ENCODE peak calls at places on chromosomes 6 and 20, in four cellular contexts. One of them, this sample, is unnamed.

GRCh38 chr6:158387036-158387435 is 74.8 kb downstream of the TULP4 start:
- DNase-seq in A673: no peak
- DNase-seq in psoas muscle: no peak
- DNase-seq in fibroblast of the aortic adventitia: no peak
- DNase-seq in this sample: no peak

GRCh38 chr6:54053893-54054391 is 57.3 kb upstream of the MLIP start:
- DNase-seq in psoas muscle: peak
- DNase-seq in A673: peak
- DNase-seq in fibroblast of the aortic adventitia: peak
- DNase-seq in this sample: peak

GRCh38 chr20:2349801-2350200 is 30.9 kb upstream of the TGM6 start:
- DNase-seq in psoas muscle: no peak
- DNase-seq in fibroblast of the aortic adventitia: peak
- DNase-seq in A673: no peak
- DNase-seq in this sample: no peak

GRCh38 chr6:144411506-144412165 is 126.5 kb downstream of the UTRN start:
- DNase-seq in fibroblast of the aortic adventitia: no peak
- DNase-seq in psoas muscle: no peak
- DNase-seq in A673: no peak
- DNase-seq in this sample: no peak

GRCh38 chr20:1993986-1994385 is at the start of gene PDYN:
- DNase-seq in A673: no peak
- DNase-seq in fibroblast of the aortic adventitia: no peak
- DNase-seq in psoas muscle: no peak
- DNase-seq in this sample: no peak

GRCh38 chr20:49854190-49854875 is 41.7 kb downstream of the SLC9A8 start:
- DNase-seq in fibroblast of the aortic adventitia: no peak
- DNase-seq in A673: no peak
- DNase-seq in psoas muscle: no peak
- DNase-seq in this sample: no peak

GRCh38 chr6:167848783-167849182 is 22.1 kb downstream of the AFDN start:
- DNase-seq in fibroblast of the aortic adventitia: no peak
- DNase-seq in psoas muscle: no peak
- DNase-seq in A673: no peak
- DNase-seq in this sample: no peak

GRCh38 chr20:23305098-23305497 is 45.5 kb upstream of the NXT1 start:
- DNase-seq in psoas muscle: no peak
- DNase-seq in fibroblast of the aortic adventitia: peak
- DNase-seq in A673: no peak
- DNase-seq in this sample: no peak

GRCh38 chr6:83442752-83443151 is 11.9 kb upstream of the ME1 start:
- DNase-seq in A673: peak
- DNase-seq in psoas muscle: no peak
- DNase-seq in fibroblast of the aortic adventitia: peak
- DNase-seq in this sample: no peak

GRCh38 chr6:71333050-71333449 is 44.4 kb downstream of the OGFRL1 start:
- DNase-seq in psoas muscle: no peak
- DNase-seq in A673: no peak
- DNase-seq in fibroblast of the aortic adventitia: no peak
- DNase-seq in this sample: no peak

GRCh38 chr6:7672066-7673062 is 53.5 kb upstream of the BMP6 start:
- DNase-seq in A673: no peak
- DNase-seq in fibroblast of the aortic adventitia: peak
- DNase-seq in psoas muscle: no peak
- DNase-seq in this sample: no peak

GRCh38 chr6:7674291-7674690 is 51.6 kb upstream of the BMP6 start:
- DNase-seq in A673: no peak
- DNase-seq in fibroblast of the aortic adventitia: no peak
- DNase-seq in psoas muscle: no peak
- DNase-seq in this sample: no peak

GRCh38 chr6:7671581-7671980 is 54.3 kb upstream of the BMP6 start:
- DNase-seq in A673: no peak
- DNase-seq in fibroblast of the aortic adventitia: peak
- DNase-seq in psoas muscle: no peak
- DNase-seq in this sample: no peak

GRCh38 chr6:7671076-7671475 is 54.8 kb upstream of the BMP6 start:
- DNase-seq in fibroblast of the aortic adventitia: peak
- DNase-seq in A673: peak
- DNase-seq in psoas muscle: no peak
- DNase-seq in this sample: no peak

GRCh38 chr6:7673063-7673536 is 52.8 kb upstream of the BMP6 start:
- DNase-seq in A673: peak
- DNase-seq in fibroblast of the aortic adventitia: peak
- DNase-seq in psoas muscle: peak
- DNase-seq in this sample: no peak
- H3K4me3 ChIP-seq in A673: no peak
- H3K4me3 ChIP-seq in fibroblast of the aortic adventitia: no peak
- H3K4me3 ChIP-seq in psoas muscle: peak
- H3K4me3 ChIP-seq in this sample: peak

GRCh38 chr6:18269253-18269652 is 4.9 kb upstream of the DEK start:
- DNase-seq in A673: peak
- DNase-seq in fibroblast of the aortic adventitia: peak
- DNase-seq in psoas muscle: no peak
- DNase-seq in this sample: no peak
- H3K4me3 ChIP-seq in A673: no peak
- H3K4me3 ChIP-seq in fibroblast of the aortic adventitia: no peak
- H3K4me3 ChIP-seq in psoas muscle: no peak
- H3K4me3 ChIP-seq in this sample: no peak

GRCh38 chr6:162849269-162849668 is 121.5 kb downstream of the PACRG start:
- DNase-seq in fibroblast of the aortic adventitia: no peak
- DNase-seq in psoas muscle: no peak
- DNase-seq in A673: no peak
- DNase-seq in this sample: no peak
- H3K4me3 ChIP-seq in fibroblast of the aortic adventitia: no peak
- H3K4me3 ChIP-seq in psoas muscle: no peak
- H3K4me3 ChIP-seq in A673: no peak
- H3K4me3 ChIP-seq in this sample: no peak

DNA sequence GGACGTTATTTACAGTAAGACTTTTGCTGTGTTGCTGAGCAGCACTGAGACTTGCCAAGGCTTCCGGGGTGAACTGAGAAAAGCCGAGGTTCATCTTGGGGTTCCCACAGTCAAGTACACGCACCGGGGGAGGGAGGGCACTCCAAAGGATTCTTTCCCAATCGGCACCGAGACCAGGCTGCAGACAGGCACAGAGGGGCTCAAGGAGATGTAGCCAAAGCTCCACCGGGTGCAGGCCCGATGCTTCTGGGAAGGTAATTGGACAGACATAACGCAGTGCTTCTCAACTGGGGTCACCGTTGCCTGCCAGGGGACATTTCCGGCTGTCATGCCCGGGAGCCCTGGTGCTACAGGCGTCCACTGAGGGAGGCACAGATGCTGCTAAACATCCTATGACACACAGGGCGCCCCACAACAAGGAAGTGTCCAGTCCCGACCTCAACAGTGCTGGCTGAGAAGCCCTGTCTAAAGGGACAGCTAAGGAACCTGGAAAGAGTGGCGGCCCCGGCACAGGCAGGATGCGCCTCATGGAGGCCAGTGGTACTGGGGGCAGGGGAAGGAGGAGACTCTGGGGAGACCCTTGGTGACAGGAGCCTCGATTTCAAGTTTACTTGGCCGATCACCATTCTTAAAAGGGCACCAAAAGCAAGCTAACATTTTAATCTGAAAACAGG is 92.9 kb downstream of the RAMACL start:
- DNase-seq in psoas muscle: no peak
- DNase-seq in A673: no peak
- DNase-seq in fibroblast of the aortic adventitia: no peak
- DNase-seq in this sample: no peak
- H3K4me3 ChIP-seq in psoas muscle: no peak
- H3K4me3 ChIP-seq in A673: no peak
- H3K4me3 ChIP-seq in fibroblast of the aortic adventitia: no peak
- H3K4me3 ChIP-seq in this sample: no peak

DNA sequence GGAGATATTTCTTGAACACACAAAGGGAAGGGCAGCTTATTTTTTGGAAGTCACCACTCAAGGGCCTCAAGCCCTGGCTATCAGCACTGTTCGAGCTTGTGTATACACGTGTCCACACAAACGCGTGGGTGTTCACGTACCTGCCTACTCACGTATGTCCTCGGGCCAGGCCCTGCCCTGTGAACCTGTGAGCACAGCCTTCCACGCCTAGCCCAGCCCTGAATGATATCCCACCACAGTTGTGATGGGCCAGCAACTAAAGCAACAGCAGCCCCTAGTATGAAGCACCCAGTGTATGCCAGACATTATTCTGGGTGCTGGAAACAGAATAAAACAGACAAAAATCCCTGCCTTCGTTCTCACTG is 2.0 kb downstream of the ACTL10 start:
- DNase-seq in psoas muscle: no peak
- DNase-seq in fibroblast of the aortic adventitia: no peak
- DNase-seq in A673: no peak
- DNase-seq in this sample: no peak
- H3K4me3 ChIP-seq in psoas muscle: no peak
- H3K4me3 ChIP-seq in fibroblast of the aortic adventitia: no peak
- H3K4me3 ChIP-seq in A673: no peak
- H3K4me3 ChIP-seq in this sample: no peak

GRCh38 chr6:111800468-111800760 is 72.8 kb downstream of the FYN start:
- DNase-seq in psoas muscle: no peak
- DNase-seq in fibroblast of the aortic adventitia: no peak
- DNase-seq in A673: no peak
- DNase-seq in this sample: no peak

GRCh38 chr6:111800821-111801220 is 72.4 kb downstream of the FYN start:
- DNase-seq in psoas muscle: no peak
- DNase-seq in A673: no peak
- DNase-seq in fibroblast of the aortic adventitia: no peak
- DNase-seq in this sample: no peak

GRCh38 chr6:111798281-111798725 is 74.9 kb downstream of the FYN start:
- DNase-seq in psoas muscle: no peak
- DNase-seq in fibroblast of the aortic adventitia: no peak
- DNase-seq in A673: no peak
- DNase-seq in this sample: no peak

GRCh38 chr6:111802720-111803119 is 70.5 kb downstream of the FYN start:
- DNase-seq in A673: no peak
- DNase-seq in fibroblast of the aortic adventitia: peak
- DNase-seq in psoas muscle: no peak
- DNase-seq in this sample: no peak

GRCh38 chr6:111799576-111800467 is 73.4 kb downstream of the FYN start:
- DNase-seq in psoas muscle: no peak
- DNase-seq in A673: no peak
- DNase-seq in fibroblast of the aortic adventitia: no peak
- DNase-seq in this sample: no peak
- H3K4me3 ChIP-seq in psoas muscle: no peak
- H3K4me3 ChIP-seq in A673: no peak
- H3K4me3 ChIP-seq in fibroblast of the aortic adventitia: peak
- H3K4me3 ChIP-seq in this sample: no peak

DNA sequence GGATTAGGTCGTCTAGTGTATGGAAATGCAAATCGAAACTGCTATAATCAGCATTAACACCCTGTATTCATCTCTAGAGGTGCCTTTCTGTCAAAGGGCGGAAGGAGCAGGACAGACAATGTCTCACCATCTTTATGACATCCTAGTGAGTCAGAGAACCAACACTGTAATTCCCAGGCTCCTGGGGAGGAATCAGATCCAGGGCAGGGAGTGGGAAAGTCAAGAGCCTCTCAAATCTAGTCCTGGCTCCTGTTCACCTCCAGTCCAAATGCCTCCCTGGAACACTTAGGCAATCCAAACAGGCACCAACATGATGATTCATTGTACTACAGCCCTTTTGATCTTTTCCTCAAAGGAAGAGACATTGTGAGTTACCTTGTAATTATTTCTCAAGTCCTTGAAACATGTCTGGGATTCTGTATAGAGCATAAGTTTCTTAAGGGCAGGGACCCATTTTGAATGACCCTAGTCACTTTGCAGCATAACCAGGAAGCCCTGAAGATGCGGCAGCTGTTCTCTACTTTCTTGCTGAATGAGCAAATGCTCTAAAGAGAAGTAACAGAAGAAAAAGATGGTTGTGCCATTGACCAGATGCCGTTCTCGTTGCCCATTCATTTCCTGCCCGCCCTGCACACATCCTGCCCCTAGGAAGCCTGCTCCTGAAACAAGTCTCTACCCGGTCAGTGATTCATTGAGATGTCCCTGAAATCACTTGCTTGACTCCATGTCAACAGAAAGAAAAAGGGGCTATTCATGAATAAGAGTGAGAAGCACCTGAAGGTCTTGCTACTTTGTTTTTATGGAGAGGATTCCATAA is 112.8 kb upstream of the JARID2 start:
- DNase-seq in A673: peak
- DNase-seq in psoas muscle: no peak
- DNase-seq in fibroblast of the aortic adventitia: peak
- DNase-seq in this sample: no peak
- H3K4me3 ChIP-seq in A673: no peak
- H3K4me3 ChIP-seq in psoas muscle: no peak
- H3K4me3 ChIP-seq in fibroblast of the aortic adventitia: no peak
- H3K4me3 ChIP-seq in this sample: no peak

DNA sequence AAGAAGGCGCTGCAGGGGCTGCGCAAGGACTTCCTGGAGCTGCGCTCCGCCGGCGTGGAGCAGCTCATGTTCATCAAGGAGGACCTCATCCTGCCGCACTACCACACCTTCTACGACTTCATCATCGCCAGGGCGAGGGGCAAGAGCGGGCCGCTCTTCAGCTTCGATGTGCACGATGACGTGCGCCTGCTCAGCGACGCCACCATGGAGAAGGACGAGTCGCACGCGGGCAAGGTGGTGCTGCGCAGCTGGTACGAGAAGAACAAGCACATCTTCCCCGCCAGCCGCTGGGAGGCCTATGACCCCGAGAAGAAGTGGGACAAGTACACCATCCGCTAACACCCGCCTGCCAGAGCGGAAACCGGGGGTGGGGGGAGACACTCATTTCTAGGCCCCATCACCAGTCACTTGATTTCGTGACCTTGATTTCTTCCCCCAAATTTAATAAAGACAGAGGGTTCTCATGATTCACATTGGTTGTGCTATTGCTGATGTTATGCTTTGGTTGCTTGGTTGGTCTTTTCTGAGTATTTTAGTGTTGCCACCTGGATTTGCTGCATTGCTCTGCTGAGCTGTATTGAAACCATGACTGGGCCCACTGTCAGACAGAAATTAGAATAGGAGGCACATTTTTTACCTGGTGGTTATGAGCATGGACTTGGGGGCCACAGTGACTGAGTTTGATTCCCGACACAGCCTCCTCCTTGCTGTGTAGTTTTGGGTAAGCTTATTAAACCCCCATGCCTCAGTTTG is 1.5 kb downstream of the FAM50B start:
- DNase-seq in psoas muscle: no peak
- DNase-seq in A673: no peak
- DNase-seq in fibroblast of the aortic adventitia: no peak
- DNase-seq in this sample: no peak
- H3K4me3 ChIP-seq in psoas muscle: peak
- H3K4me3 ChIP-seq in A673: peak
- H3K4me3 ChIP-seq in fibroblast of the aortic adventitia: peak
- H3K4me3 ChIP-seq in this sample: peak

GRCh38 chr6:27178860-27179259 is 68.6 kb upstream of the PRSS16 start:
- DNase-seq in fibroblast of the aortic adventitia: no peak
- DNase-seq in psoas muscle: no peak
- DNase-seq in A673: no peak
- DNase-seq in this sample: no peak
- H3K4me3 ChIP-seq in fibroblast of the aortic adventitia: peak
- H3K4me3 ChIP-seq in psoas muscle: peak
- H3K4me3 ChIP-seq in A673: peak
- H3K4me3 ChIP-seq in this sample: peak

DNA sequence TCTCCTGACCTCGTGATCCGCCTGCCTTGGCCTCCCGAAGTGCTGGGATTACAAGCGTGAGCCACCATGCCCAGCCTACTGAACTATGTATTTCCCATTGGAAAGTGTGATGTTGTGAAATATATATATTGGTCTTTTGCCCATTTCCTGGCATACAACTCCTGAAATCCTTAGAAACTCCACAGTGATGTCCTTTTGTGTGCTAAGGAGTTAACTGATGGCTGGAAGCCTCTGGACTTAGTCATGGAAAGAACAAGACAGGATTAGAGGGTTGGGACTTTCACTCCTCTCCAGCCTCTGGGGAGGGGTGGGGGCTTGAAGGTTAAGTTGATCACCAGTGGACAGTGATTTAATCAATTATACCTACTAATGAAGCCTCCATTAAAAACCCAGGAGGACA is 7.1 kb downstream of the PANK2 start:
- DNase-seq in fibroblast of the aortic adventitia: peak
- DNase-seq in A673: no peak
- DNase-seq in psoas muscle: no peak
- DNase-seq in this sample: no peak
- H3K4me3 ChIP-seq in fibroblast of the aortic adventitia: no peak
- H3K4me3 ChIP-seq in A673: no peak
- H3K4me3 ChIP-seq in psoas muscle: no peak
- H3K4me3 ChIP-seq in this sample: peak